ENCODE peak calls at places on chromosomes 1 and 21, in five cellular contexts. E is right lobe of liver, F is IMR-90, J is fibroblast of villous mesenchyme, Z is heart left ventricle. H is an unnamed sample.
A peak's percentile ranks its signal among the peaks of the same experiment; 100 is the strongest.

GRCh38 chr1:46199233-46199749 is 1.1 kb upstream of the POMGNT1 start:
- DNase-seq in E (no peak), F (no peak), J (no peak), Z (no peak), H (no peak)

GRCh38 chr1:236524142-236524891 is 535 bp downstream of the LGALS8 start:
- DNase-seq in E (peak; percentile 65), F (peak; percentile 86), J (peak; percentile 87), Z (peak; percentile 35), H (peak; percentile 90)

GRCh38 chr1:186202174-186202843 is 172.7 kb downstream of the TPR start:
- DNase-seq in E (no peak), F (no peak), J (no peak), Z (no peak), H (no peak)

GRCh38 chr1:10252508-10252907 is 42.1 kb downstream of the KIF1B start:
- DNase-seq in E (no peak), F (peak; percentile 71), J (peak; percentile 84), Z (no peak), H (no peak)

GRCh38 chr21:37153193-37153934 is 80.3 kb downstream of the TTC3 start:
- DNase-seq in E (no peak), F (peak; percentile 88), J (peak; percentile 94), Z (no peak), H (no peak)

GRCh38 chr21:16794944-16795343 is 717.9 kb upstream of the CXADR start:
- DNase-seq in E (no peak), F (peak; percentile 95), J (peak; percentile 65), Z (no peak), H (no peak)

GRCh38 chr21:15324542-15324941 is 259.7 kb upstream of the NRIP1 start:
- DNase-seq in E (no peak), F (no peak), J (no peak), Z (no peak), H (no peak)

GRCh38 chr1:178344513-178345077 is 152.2 kb downstream of the CLEC20A start:
- DNase-seq in E (no peak), F (peak; percentile 92), J (peak; percentile 67), Z (no peak), H (no peak)

GRCh38 chr1:6005276-6005917 is 13.2 kb upstream of the NPHP4 start:
- DNase-seq in E (peak; percentile 50), F (no peak), J (no peak), Z (no peak), H (no peak)

GRCh38 chr21:43340491-43341348 is 86.2 kb downstream of the SIK1 start:
- DNase-seq in E (no peak), F (peak; percentile 95), J (peak; percentile 93), Z (no peak), H (no peak)

GRCh38 chr1:222466150-222466865 is 81.6 kb downstream of the HHIPL2 start:
- DNase-seq in E (no peak), F (no peak), J (no peak), Z (no peak), H (no peak)

GRCh38 chr1:198776602-198777029 is 137.8 kb downstream of the PTPRC start:
- DNase-seq in E (peak; percentile 62), F (peak; percentile 98), J (peak; percentile 97), Z (peak; percentile 57), H (no peak)

GRCh38 chr21:31252611-31253010 is 91.5 kb downstream of the TIAM1 start:
- DNase-seq in E (no peak), F (no peak), J (no peak), Z (no peak), H (no peak)

GRCh38 chr1:217911908-217912307 is 280.8 kb downstream of the SPATA17 start:
- DNase-seq in E (no peak), F (no peak), J (no peak), Z (no peak), H (no peak)

GRCh38 chr21:31503467-31503866 is 156.0 kb upstream of the SOD1 start:
- DNase-seq in E (no peak), F (no peak), J (no peak), Z (no peak), H (no peak)

GRCh38 chr1:3998086-3998485 is 98.0 kb upstream of the C1orf174 start:
- DNase-seq in E (no peak), F (no peak), J (no peak), Z (no peak), H (no peak)

GRCh38 chr21:29656504-29657227 is 283.1 kb downstream of the GRIK1 start:
- DNase-seq in E (no peak), F (peak; percentile 85), J (peak; percentile 55), Z (no peak), H (no peak)

DNA sequence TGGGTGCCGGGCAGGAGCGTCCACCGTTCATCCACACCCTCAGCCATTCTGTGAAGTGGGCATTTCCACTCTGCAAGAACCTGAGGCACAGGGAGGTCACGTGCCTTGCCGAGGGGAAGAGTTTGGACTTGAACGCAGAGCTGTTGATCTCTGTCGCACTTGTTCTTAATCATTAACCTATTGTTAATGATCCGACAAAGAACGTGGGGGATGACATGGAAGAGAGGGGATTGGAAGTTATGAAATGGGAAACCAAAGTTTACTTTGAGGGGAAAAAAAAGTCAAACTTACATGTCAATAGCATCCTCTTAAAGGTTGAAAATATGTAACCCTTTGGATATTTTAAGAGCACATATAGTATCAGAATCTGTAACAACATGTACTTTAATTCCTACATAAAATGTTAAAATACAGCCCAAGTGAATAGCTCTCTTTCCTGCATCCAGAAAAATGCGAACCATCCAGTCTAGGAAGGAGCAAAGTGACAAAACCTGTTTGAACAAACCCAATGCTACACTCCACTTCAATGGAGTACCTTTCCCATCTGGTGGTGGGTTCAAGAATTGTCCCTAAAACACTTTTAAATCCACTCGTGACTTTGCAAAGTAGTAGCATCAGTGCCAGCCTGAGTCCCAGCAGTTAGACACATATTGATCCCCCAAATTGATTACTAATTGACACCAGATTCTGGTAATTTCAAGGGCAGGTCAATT is 75.5 kb downstream of the SETD4 start:
- DNase-seq in E (no peak), F (no peak), J (no peak), Z (no peak), H (no peak)
- TF ChIP-seq CTCF in E (peak; percentile 8), F (no peak), J (no peak), Z (no peak), H (no peak)

GRCh38 chr21:40620386-40621145 is 226.4 kb downstream of the DSCAM start:
- DNase-seq in E (no peak), F (no peak), J (no peak), Z (no peak), H (no peak)
- TF ChIP-seq CTCF in E (no peak), F (no peak), J (no peak), Z (no peak), H (no peak)

DNA sequence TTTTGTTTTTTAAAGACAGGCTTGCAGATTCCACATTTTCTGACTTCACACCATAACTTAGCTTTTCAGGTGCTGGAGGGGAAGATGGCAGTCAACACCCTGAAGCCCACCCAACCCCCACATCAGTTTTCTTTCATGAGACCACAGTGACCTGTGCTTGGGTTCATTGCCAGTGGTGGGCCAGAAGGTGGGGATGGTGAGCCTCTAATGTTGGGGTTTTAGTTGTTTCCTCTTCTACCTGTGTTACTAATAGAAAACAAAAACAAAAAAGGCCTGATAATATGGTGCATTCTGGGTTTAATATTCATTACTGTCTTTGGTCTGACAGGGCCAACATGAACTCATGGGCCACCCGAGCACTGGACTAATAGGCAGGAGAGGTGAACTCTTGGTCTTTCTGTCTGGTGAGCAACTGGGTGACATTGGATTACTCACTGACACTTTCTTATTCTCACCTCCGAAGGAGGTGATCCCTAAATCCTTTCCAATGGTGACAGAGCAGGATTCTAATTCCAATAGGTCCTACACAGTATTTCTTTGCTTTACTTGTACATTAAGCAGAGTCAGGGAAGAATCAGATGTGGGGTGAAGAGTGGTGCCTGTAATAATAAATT is 132.8 kb downstream of the CLIC6 start:
- DNase-seq in E (no peak), F (no peak), J (peak; percentile 59), Z (no peak), H (peak; percentile 47)
- TF ChIP-seq CTCF in E (peak; percentile 29), F (peak; percentile 28), J (peak; percentile 60), Z (no peak), H (no peak)

DNA sequence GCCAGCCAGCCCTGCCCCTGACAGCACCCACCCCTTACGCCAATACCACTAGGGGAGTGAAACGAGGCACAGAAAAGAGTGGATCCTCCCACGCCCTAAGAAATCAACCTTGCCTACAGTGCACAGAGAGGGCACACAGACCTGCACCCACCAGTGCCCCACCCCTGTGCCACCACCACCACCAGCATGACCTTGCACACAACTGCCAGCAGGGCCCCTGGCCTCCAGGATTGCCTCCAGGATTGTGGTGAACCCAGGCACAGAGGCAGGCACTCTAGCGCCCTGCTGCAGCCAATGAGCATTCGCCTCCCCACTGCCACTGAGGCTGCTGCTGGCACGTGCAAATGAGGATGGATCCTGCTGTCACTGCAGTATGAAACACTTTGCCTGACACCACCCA is 23.5 kb upstream of the SGIP1 start:
- DNase-seq in E (peak; percentile 35), F (no peak), J (no peak), Z (no peak), H (no peak)
- TF ChIP-seq CTCF in E (no peak), F (no peak), J (no peak), Z (no peak), H (no peak)

GRCh38 chr1:155983191-155984023 is 5.1 kb upstream of the ARHGEF2 start:
- DNase-seq in E (no peak), F (peak; percentile 99), J (peak; percentile 99), Z (peak; percentile 79), H (no peak)
- TF ChIP-seq CTCF in E (no peak), F (peak; percentile 11), J (no peak), Z (peak; percentile 11), H (no peak)